ENCODE peak calls at places on chromosome 2, in six cellular contexts. V is endothelial cell; P is activated CD8-positive, alpha-beta T cell treated with anti-CD3 and anti-CD28 coated beads for 36 hours; D is kidney; J is cardiac muscle cell; K is SK-N-SH. G is an unnamed sample.

GRCh38 chr2:36427790-36428243 is 72.2 kb downstream of the CRIM1 start:
- DNase-seq in K (no peak), J (no peak), P (no peak), D (no peak), V (no peak), G (no peak)

GRCh38 chr2:170339324-170339723 is 161.4 kb downstream of the MYO3B start:
- DNase-seq in P (no peak), K (no peak), J (no peak), V (no peak), D (no peak), G (no peak)

GRCh38 chr2:238327751-238328150 is 7.4 kb downstream of the TRAF3IP1 start:
- DNase-seq in V (no peak), K (no peak), J (no peak), P (no peak), D (no peak), G (no peak)

GRCh38 chr2:1641498-1641897 is 102.8 kb downstream of the PXDN start:
- DNase-seq in J (peak), K (no peak), D (no peak), V (no peak), P (no peak), G (no peak)

GRCh38 chr2:220107380-220107791 is 480.0 kb downstream of the SLC4A3 start:
- DNase-seq in K (no peak), D (no peak), J (peak), V (no peak), P (no peak), G (no peak)

GRCh38 chr2:83251473-83251872 is 1207.6 kb downstream of the SUCLG1 start:
- DNase-seq in K (no peak), P (no peak), D (no peak), J (no peak), V (no peak), G (no peak)

GRCh38 chr2:241357531-241357930 is 1.4 kb downstream of the FARP2 start:
- DNase-seq in V (no peak), J (no peak), K (no peak), P (no peak), D (no peak), G (no peak)

GRCh38 chr2:218194880-218195279 is 22.1 kb upstream of the ARPC2 start:
- DNase-seq in P (no peak), V (peak), D (no peak), K (no peak), J (peak), G (no peak)

GRCh38 chr2:48753228-48753627 is 2.3 kb downstream of the LHCGR start:
- DNase-seq in P (no peak), D (no peak), V (no peak), J (no peak), K (no peak), G (no peak)

GRCh38 chr2:207692206-207693065 is 19.0 kb upstream of the CCNYL1 start:
- DNase-seq in P (peak), D (no peak), K (peak), V (peak), J (peak), G (no peak)

GRCh38 chr2:203579131-203579643 is 44.1 kb upstream of the RAPH1 start:
- DNase-seq in K (no peak), V (no peak), D (no peak), P (peak), J (peak), G (no peak)

GRCh38 chr2:173002751-173003541 is 72.7 kb upstream of the MAP3K20 start:
- DNase-seq in V (no peak), P (no peak), K (no peak), D (no peak), J (no peak), G (no peak)

GRCh38 chr2:22623620-22624019 is 761.4 kb upstream of the KLHL29 start:
- DNase-seq in D (no peak), J (no peak), P (no peak), V (no peak), K (no peak), G (no peak)

GRCh38 chr2:101658387-101658786 is 39.1 kb upstream of the MAP4K4 start:
- DNase-seq in P (no peak), K (no peak), D (no peak), V (no peak), J (no peak), G (no peak)

GRCh38 chr2:112706170-112706664 is 14.6 kb upstream of the NT5DC4 start:
- DNase-seq in J (peak), D (no peak), K (no peak), P (peak), V (no peak), G (no peak)

GRCh38 chr2:238108423-238109201 is 8.5 kb downstream of the ESPNL start:
- DNase-seq in V (no peak), J (no peak), D (peak), K (peak), P (peak), G (peak)

GRCh38 chr2:176100547-176101140 is 1.0 kb downstream of the HOXD12 start:
- DNase-seq in P (no peak), V (peak), K (no peak), J (no peak), D (peak), G (no peak)

GRCh38 chr2:207423886-207424285 is 105.9 kb upstream of the CREB1 start:
- DNase-seq in J (peak), K (no peak), P (peak), D (no peak), V (no peak), G (no peak)

GRCh38 chr2:167965907-167966306 is 281.5 kb downstream of the STK39 start:
- DNase-seq in D (no peak), J (no peak), V (no peak), P (no peak), K (no peak), G (no peak)

GRCh38 chr2:178819147-178819875 is 12.1 kb upstream of the TTN start:
- DNase-seq in P (no peak), V (no peak), K (no peak), J (no peak), D (no peak), G (no peak)

GRCh38 chr2:190999949-191000665 is 13.9 kb downstream of the STAT1 start:
- DNase-seq in J (no peak), V (no peak), P (no peak), K (no peak), D (no peak), G (no peak)

GRCh38 chr2:148565272-148565894 is 79.2 kb upstream of the EPC2 start:
- DNase-seq in D (no peak), V (peak), K (peak), J (peak), P (no peak), G (no peak)

GRCh38 chr2:121532347-121532766 is 1.7 kb downstream of the RNU4ATAC start:
- DNase-seq in J (peak), P (no peak), D (no peak), V (no peak), K (no peak), G (no peak)

GRCh38 chr2:47360937-47361336 is 42.0 kb upstream of the MSH2 start:
- DNase-seq in P (no peak), D (no peak), K (no peak), J (no peak), V (no peak), G (no peak)

GRCh38 chr2:10841547-10842219 is 29.1 kb upstream of the PDIA6 start:
- DNase-seq in J (no peak), K (no peak), P (no peak), V (no peak), D (no peak), G (no peak)

GRCh38 chr2:185955050-185955449 is 216.4 kb downstream of the FSIP2 start:
- DNase-seq in D (no peak), K (no peak), P (no peak), V (no peak), J (no peak), G (no peak)

GRCh38 chr2:28484835-28485234 is 11.0 kb upstream of the PLB1 start:
- DNase-seq in V (no peak), D (no peak), K (no peak), P (no peak), J (no peak), G (no peak)

GRCh38 chr2:239831272-239831731 is 193.8 kb downstream of the NDUFA10 start:
- DNase-seq in P (no peak), V (peak), J (peak), K (peak), D (peak), G (peak)

DNA sequence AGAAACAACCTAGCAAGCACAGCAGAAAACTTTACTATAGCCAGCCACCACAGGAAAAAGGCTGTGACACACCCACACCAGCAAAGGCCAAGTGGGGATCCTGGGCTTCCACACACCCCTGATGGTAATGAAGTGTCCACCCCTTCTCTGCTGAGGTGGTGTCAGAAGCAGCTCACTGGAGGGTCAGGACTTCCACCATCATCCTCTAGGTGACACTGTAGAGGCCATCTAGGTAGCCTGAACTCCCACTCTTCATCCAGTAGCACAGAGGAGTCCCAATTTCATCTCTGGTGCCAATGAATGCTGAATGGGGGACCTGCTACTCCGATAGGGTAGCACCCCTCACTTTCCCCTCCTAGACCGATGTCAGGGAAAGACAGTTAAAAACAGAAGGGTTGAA is 1544.4 kb downstream of the LRP1B start:
- DNase-seq in K (peak), D (no peak), V (peak), J (peak), P (no peak), G (no peak)
- TF ChIP-seq CTCF in K (peak), D (peak), V (peak), J (peak), P (no peak), G (no peak)

DNA sequence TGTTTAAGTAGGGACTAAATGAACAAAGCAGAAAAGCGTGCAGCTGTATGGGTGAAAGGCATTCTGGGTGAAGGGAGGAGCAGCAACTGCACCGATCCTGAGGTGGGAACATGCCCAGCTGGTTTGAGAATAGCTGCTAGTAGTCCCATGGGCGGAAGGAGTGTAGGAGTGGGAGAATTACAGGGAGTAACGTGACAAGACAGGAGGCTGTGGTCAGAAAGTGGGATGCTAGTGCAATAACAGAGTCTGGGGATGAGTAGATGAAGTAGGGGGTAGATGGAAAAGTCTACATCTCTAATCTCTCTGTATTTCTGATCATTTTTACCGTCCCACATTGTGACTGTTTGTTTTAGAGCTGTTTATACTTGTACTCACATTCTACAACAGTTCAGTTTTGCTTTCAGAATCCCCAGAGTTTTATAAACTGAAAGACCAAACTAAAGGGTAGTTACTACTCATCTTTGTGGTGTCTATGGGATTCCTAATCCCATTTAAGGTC is 118.9 kb downstream of the LCLAT1 start:
- DNase-seq in J (peak), K (no peak), P (no peak), D (no peak), V (no peak), G (no peak)
- TF ChIP-seq CTCF in J (no peak), K (no peak), P (no peak), D (no peak), V (no peak), G (no peak)

GRCh38 chr2:184644685-184645084 is 46.4 kb downstream of the ZNF804A start:
- DNase-seq in K (peak), P (no peak), V (no peak), D (no peak), J (peak), G (no peak)
- TF ChIP-seq CTCF in K (peak), P (no peak), V (no peak), D (no peak), J (no peak), G (peak)

DNA sequence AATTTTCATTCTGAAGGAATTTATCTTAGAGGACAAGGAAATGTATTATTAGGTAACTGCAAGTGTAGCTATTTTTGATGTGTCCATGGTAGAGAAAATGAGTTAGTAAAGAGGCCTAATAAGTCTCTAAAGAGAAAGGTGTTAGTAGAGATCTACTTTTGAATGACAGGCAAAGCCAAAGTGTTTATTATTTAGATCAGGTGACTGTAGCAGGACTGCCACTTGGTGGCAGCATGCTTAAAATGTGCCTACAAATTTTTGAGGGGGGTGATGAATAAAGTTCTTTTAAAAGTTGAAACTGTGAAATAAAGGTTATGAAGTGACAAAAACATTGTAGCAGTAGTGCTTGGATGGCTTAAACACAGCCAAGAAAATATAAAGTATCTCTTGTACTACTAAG is 421.5 kb upstream of the MEIS1 start:
- DNase-seq in D (no peak), P (no peak), J (peak), K (no peak), V (no peak), G (no peak)
- TF ChIP-seq CTCF in D (no peak), P (no peak), J (no peak), K (peak), V (no peak), G (no peak)

DNA sequence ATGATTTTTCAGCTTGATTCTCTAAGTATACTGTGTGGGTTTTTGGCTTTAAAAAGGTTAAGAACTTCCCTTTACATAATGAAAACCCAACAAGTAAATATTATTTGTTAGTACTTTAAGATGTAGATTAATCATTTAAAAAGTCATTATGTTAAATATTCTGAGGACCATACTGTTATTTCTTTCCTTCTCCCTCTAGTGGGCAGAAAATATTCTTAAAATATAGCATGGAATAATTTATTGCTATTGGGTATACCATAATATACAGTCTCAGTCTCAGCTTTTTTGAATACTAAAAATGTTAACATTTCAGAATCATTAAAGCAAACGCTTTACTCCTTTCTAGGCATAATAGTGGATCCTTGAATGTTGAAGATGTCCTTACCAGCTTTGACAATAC is 28.1 kb downstream of the CAMKMT start:
- DNase-seq in D (no peak), K (no peak), V (no peak), J (peak), P (no peak), G (no peak)
- TF ChIP-seq CTCF in D (no peak), K (peak), V (peak), J (peak), P (no peak), G (no peak)

GRCh38 chr2:7089284-7089683 is 172.1 kb downstream of the RNF144A start:
- DNase-seq in P (no peak), K (no peak), D (no peak), J (no peak), V (no peak), G (no peak)

GRCh38 chr2:7084601-7085000 is 167.4 kb downstream of the RNF144A start:
- DNase-seq in V (no peak), P (no peak), J (no peak), D (no peak), K (no peak), G (no peak)

DNA sequence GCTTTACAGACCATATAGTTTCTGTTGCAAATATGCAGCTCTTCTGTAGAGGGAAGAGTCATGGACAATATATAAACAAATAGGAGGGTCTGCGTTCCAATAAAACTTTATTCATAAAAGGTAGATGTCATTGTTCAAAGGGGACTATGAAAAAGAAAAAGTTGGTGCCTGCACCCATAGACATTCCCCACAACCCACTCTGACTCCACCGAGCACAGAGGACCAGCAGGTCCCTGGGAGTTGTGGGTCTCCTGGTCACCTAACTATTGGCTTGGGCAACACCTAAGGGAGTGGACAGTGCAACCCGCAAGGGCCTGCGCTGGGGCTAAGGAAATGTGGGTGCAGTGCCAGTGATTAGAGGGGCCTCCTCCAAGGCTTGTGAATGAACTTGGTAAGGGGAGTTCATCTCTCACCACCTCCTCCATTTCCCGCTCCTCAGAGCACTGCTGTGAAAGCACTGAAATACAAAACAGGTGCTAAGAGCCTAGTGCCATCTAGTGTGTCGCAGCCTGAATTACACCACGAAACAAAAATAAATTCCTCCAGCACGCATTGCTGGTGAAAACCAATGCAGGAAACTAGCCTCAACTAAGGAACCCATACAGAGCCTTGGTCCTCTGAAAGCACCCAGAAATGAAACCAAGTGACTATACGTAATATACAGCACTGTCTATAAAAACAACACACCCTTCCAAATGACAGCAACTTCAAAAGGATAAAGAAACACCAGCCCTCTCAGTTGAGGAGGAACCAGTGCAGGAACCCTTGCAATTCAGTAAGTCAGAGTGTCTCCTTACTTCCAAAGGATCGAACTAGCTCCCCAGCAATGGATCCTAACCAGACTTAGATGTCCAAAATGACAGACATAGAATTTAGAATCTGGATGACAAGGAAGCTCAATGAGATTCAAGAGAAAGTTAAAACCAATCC is 166.6 kb downstream of the RNF144A start:
- DNase-seq in K (no peak), P (peak), V (peak), J (peak), D (no peak), G (no peak)
- TF ChIP-seq CTCF in K (peak), P (peak), V (peak), J (peak), D (peak), G (peak)

DNA sequence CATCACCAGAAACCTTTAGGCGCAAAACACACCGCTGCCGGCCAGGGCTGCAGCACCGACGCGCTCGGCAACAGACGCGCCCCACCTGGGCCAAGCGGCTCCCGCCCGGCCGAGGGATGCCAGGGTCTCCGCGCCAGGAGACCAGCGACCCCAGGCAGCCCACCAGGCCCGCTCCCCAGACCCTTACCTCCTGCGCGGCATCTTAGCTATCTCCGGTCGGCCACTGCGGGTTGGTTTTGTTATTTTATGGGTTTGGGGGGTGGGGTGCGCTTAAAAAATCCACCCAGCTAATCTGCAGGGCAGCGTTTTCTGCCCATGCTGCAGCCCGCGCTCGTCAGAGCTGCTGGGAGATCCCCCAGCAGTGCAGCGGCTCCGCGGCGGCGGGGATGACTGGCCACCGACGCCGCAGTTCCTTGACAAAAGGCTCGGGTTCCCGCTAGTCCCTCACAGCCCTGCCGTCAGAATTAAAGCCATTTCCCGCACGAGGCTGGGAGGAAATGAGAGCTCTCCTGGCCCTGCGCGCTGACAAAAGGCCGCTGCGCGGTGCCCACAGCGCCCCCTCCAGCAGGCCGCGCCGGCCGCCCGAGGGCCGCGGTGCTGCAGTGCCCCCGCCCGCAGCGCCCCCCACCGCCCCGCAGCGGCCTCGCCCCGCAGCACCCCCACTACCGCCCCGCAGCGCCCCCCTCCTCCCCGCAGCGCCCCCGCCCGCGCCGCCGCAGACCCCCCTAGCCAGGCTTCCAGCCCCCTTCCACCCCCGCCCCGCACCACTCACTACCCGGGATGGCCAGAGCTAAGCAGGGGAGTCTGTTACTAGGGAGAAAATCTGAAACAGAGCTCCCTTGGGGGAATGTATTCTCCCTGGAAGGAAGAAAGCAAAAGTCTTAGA is at the start of gene ADD2:
- DNase-seq in K (peak), D (no peak), J (peak), V (peak), P (peak), G (peak)
- TF ChIP-seq CTCF in K (peak), D (peak), J (peak), V (peak), P (peak), G (peak)

G was measured in dorsolateral prefrontal cortex.